ENCODE peak calls at places on chromosomes 16 and 17, in five cellular contexts. L, W, G, U and D are unnamed samples.
A peak's percentile ranks its signal among the peaks of the same experiment; 100 is the strongest.

GRCh38 chr16:4371481-4372314 is at the start of gene VASN:
- DNase-seq in L (peak; percentile 67), W (no peak), G (peak; percentile 75), U (peak; percentile 77), D (peak; percentile 86)

GRCh38 chr16:29023279-29024278 is 38.7 kb downstream of the LAT start:
- DNase-seq in L (no peak), G (peak; percentile 31), U (no peak), W (no peak), D (no peak)

GRCh38 chr17:6019959-6020358 is 50.2 kb upstream of the WSCD1 start:
- DNase-seq in W (no peak), U (no peak), G (no peak), L (no peak), D (no peak)

GRCh38 chr16:86227801-86228200 is 282.5 kb upstream of the FOXF1 start:
- DNase-seq in G (peak; percentile 32), W (no peak), U (no peak), L (no peak), D (no peak)

GRCh38 chr17:50027639-50028206 is 28.2 kb upstream of the ITGA3 start:
- DNase-seq in U (peak; percentile 58), L (peak; percentile 64), W (no peak), G (peak; percentile 96), D (no peak)

GRCh38 chr17:79028496-79029326 is 4.7 kb downstream of the C1QTNF1 start:
- DNase-seq in L (no peak), W (no peak), U (no peak), G (no peak), D (no peak)

GRCh38 chr17:5971969-5972368 is 98.2 kb upstream of the WSCD1 start:
- DNase-seq in G (no peak), L (no peak), U (no peak), W (no peak), D (no peak)

GRCh38 chr16:10780628-10781027 is 37.0 kb downstream of the NUBP1 start:
- DNase-seq in W (no peak), G (no peak), U (no peak), L (no peak), D (no peak)

GRCh38 chr16:66386629-66387622 is 20.4 kb downstream of the CDH5 start:
- DNase-seq in U (no peak), W (no peak), L (no peak), G (no peak), D (no peak)

GRCh38 chr17:47218896-47219430 is 9.8 kb downstream of the MYL4 start:
- DNase-seq in U (no peak), L (no peak), G (no peak), W (no peak), D (peak; percentile 89)

GRCh38 chr16:9033125-9033830 is 58.2 kb upstream of the HAPSTR1 start:
- DNase-seq in U (peak; percentile 59), W (no peak), G (peak; percentile 71), L (no peak), D (peak; percentile 36)

GRCh38 chr17:33207231-33207630 is 85.9 kb downstream of the ASIC2 start:
- DNase-seq in G (no peak), W (no peak), U (no peak), L (no peak), D (no peak)

GRCh38 chr17:47797797-47798196 is 23.8 kb downstream of the OSBPL7 start:
- DNase-seq in L (no peak), W (no peak), G (no peak), U (no peak), D (no peak)

GRCh38 chr16:72902276-72902675 is 145.7 kb downstream of the ZFHX3 start:
- DNase-seq in L (no peak), U (no peak), G (no peak), W (no peak), D (no peak)

GRCh38 chr17:34852614-34853013 is 108.6 kb downstream of the CCT6B start:
- DNase-seq in U (no peak), G (no peak), W (no peak), L (no peak), D (peak; percentile 51)

GRCh38 chr17:57284984-57285646 is 28.8 kb downstream of the MSI2 start:
- DNase-seq in W (no peak), U (peak; percentile 30), L (no peak), G (no peak), D (peak; percentile 72)

GRCh38 chr16:1612320-1613111 is at the start of gene CRAMP1:
- DNase-seq in L (peak; percentile 20), W (no peak), G (no peak), U (peak; percentile 13), D (peak; percentile 57)

GRCh38 chr16:14302399-14303181 is 231.5 kb downstream of the MRTFB start:
- DNase-seq in W (no peak), G (no peak), L (no peak), U (peak; percentile 13), D (peak; percentile 54)

GRCh38 chr17:28476076-28476475 is 2.6 kb downstream of the SLC13A2 start:
- DNase-seq in U (no peak), L (no peak), W (no peak), G (no peak), D (no peak)

GRCh38 chr17:58637011-58637570 is 54.8 kb downstream of the TEX14 start:
- DNase-seq in L (no peak), U (no peak), G (no peak), W (no peak), D (no peak)

GRCh38 chr16:86818701-86819522 is 240.6 kb downstream of the FOXL1 start:
- DNase-seq in L (no peak), U (no peak), G (no peak), W (no peak), D (peak; percentile 12)

GRCh38 chr17:79907855-79908254 is 68.6 kb upstream of the CBX4 start:
- DNase-seq in L (no peak), W (no peak), G (peak; percentile 10), U (peak; percentile 32), D (no peak)

GRCh38 chr16:69727916-69728270 is 1.5 kb upstream of the NQO1 start:
- DNase-seq in W (no peak), L (no peak), G (no peak), U (no peak), D (peak; percentile 67)

GRCh38 chr16:81940781-81941560 is 70.3 kb downstream of the SDR42E1 start:
- DNase-seq in W (no peak), G (peak; percentile 64), U (no peak), L (no peak), D (no peak)

GRCh38 chr17:79022507-79022991 is 1.4 kb upstream of the C1QTNF1 start:
- DNase-seq in U (no peak), L (no peak), W (no peak), G (no peak), D (no peak)

GRCh38 chr17:31272803-31273202 is 24.2 kb downstream of the OMG start:
- DNase-seq in U (no peak), L (no peak), W (no peak), G (no peak), D (no peak)

DNA sequence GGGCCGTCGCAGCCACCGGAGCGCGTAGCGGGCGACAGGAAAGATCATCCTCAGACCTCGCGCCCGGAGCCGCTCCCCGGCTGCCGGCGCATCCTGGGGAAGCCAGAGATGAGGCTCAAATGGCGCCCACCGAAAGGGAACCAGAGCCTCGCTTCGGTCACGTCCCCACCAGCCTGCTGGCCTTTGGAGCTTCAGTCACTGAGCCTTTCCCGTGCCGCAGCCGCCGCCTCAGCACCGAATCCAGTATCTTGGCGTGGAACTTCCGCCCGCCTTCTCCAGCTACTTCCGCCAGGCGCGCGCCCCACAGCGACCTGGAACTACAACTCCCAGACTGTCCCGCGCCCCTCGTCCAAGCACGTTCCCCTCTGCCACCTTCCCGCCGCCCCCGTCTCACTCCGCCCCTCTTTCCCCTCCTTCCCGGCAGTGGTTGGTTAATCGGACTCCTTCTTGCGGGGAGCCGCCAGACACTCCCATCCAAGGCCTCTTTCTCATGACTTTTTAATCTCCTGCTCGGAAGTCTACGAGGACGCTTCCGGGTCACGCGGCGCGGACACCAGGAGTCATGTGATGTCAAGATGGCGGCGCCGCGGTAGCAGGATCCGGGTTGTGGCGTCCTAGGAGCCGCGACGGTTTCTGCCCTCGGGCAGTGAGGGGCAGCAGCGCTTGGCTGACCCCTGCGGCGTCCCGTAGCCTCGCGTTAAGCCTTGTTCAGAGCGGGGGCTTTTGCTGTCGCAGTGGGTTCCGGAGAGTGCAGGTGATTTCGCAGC is at the start of the genes SMCR8 and TOP3A:
- DNase-seq in W (peak; percentile 100), L (peak; percentile 99), G (peak; percentile 98), U (peak; percentile 98), D (peak; percentile 85)
- TF ChIP-seq POLR2A in W (no peak), L (no peak), G (peak; percentile 90), U (peak; percentile 72), D (peak; percentile 75)

DNA sequence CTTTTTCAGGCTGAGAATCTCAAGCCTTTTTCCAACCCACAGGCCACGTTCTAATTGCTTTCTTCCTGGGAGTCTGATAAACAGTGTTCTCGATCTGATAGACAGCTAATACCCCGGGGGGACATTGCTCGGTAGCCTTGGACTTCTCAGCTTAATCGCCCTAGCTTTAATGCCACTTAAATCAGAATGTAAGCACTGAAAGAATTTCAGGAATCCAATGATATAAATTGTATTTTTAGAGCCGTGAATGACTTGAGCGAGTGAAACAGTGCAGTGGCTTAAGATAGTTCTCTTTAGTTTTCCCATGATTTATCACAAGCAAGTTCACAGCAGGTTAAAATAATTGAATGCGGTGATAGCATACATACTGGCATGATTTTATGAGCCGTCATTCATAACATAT is 116.2 kb upstream of the MYOCD start:
- DNase-seq in L (no peak), U (no peak), G (peak; percentile 72), W (no peak), D (no peak)
- TF ChIP-seq POLR2A in L (no peak), U (no peak), G (no peak), W (no peak), D (no peak)

GRCh38 chr17:8162232-8162996 is at the start of gene VAMP2:
- DNase-seq in W (no peak), L (peak; percentile 78), U (peak; percentile 85), G (peak; percentile 50), D (peak; percentile 69)
- TF ChIP-seq POLR2A in W (peak; percentile 68), L (no peak), U (peak; percentile 55), G (peak; percentile 83), D (no peak)

GRCh38 chr17:68461589-68461988 is 4.3 kb upstream of the WIPI1 start:
- DNase-seq in U (peak; percentile 38), L (no peak), G (no peak), W (no peak), D (no peak)
- TF ChIP-seq POLR2A in U (no peak), L (no peak), G (no peak), W (no peak), D (no peak)